ENCODE peak calls at places on chromosomes 7 and 10, in seven cellular contexts. T is HCT116, U is GM12878, J is A549, O is Panc1, G is GM23338, Q is SK-N-SH. Y is an unnamed sample.

GRCh38 chr7:99422625-99423024 is 13.9 kb downstream of the BUD31 start:
- DNase-seq in T (no peak), U (no peak), J (no peak), O (no peak), G (no peak), Q (no peak), Y (no peak)

GRCh38 chr10:101282937-101283336 is 53.7 kb upstream of the LBX1 start:
- DNase-seq in T (no peak), U (no peak), J (no peak), O (no peak), G (peak; percentile 7), Q (no peak), Y (no peak)

GRCh38 chr7:3404490-3404889 is 103.4 kb downstream of the SDK1 start:
- DNase-seq in T (no peak), U (no peak), J (no peak), O (no peak), G (no peak), Q (peak; percentile 67), Y (no peak)

GRCh38 chr10:127527891-127528290 is 21.2 kb upstream of the NPS start:
- DNase-seq in T (no peak), U (no peak), J (no peak), O (no peak), G (no peak), Q (no peak), Y (no peak)

GRCh38 chr10:102120142-102120986 is at the start of gene LDB1:
- DNase-seq in T (peak; percentile 65), U (no peak), J (peak; percentile 72), O (no peak), G (peak; percentile 89), Q (peak; percentile 85), Y (peak; percentile 84)

GRCh38 chr10:75019360-75019759 is 92.1 kb upstream of the SAMD8 start:
- DNase-seq in T (no peak), U (no peak), J (peak; percentile 35), O (no peak), G (no peak), Q (no peak), Y (peak; percentile 26)

GRCh38 chr7:39035156-39035555 is 57.4 kb downstream of the POU6F2 start:
- DNase-seq in T (no peak), U (no peak), J (no peak), O (no peak), G (peak; percentile 28), Q (no peak), Y (no peak)

GRCh38 chr10:129954916-129955315 is 9.2 kb downstream of the EBF3 start:
- DNase-seq in T (no peak), U (no peak), J (no peak), O (no peak), G (no peak), Q (no peak), Y (no peak)

GRCh38 chr10:116888380-116889055 is 39.2 kb downstream of the ENO4 start:
- DNase-seq in T (peak; percentile 56), U (no peak), J (peak; percentile 61), O (peak; percentile 82), G (peak; percentile 63), Q (no peak), Y (no peak)

GRCh38 chr7:39592586-39592985 is 26.4 kb downstream of the YAE1 start:
- DNase-seq in T (no peak), U (no peak), J (no peak), O (no peak), G (no peak), Q (no peak), Y (no peak)

GRCh38 chr10:48291190-48291589 is 15.3 kb upstream of the MAPK8 start:
- DNase-seq in T (no peak), U (no peak), J (no peak), O (no peak), G (no peak), Q (no peak), Y (no peak)

GRCh38 chr10:96077181-96077580 is 33.8 kb downstream of the CCNJ start:
- DNase-seq in T (no peak), U (no peak), J (no peak), O (no peak), G (no peak), Q (no peak), Y (no peak)

GRCh38 chr10:96082748-96083147 is 39.4 kb downstream of the CCNJ start:
- DNase-seq in T (no peak), U (no peak), J (no peak), O (no peak), G (no peak), Q (no peak), Y (no peak)

DNA sequence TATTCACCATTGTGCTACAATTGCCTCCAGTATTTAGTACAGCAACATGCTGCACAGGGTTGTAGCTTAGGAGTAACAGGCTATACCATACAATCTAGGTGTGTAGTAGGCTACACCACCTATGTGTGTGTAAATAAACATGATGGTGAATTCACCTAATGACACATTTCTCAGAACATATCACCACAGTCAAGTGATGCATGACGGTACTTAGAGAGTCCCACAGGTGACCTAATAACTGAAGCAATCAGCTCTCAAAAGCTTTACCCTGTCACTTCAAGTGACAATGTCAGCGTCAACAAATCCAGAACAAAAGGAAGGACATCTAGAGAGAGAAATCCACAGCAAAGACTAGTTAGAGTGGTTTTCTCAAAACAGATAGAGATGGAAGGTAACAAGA is 38.8 kb downstream of the CCNJ start:
- DNase-seq in T (no peak), U (no peak), J (no peak), O (no peak), G (no peak), Q (no peak), Y (no peak)
- TF ChIP-seq REST in T (no peak), U (no peak), J (no peak), O (no peak), G (no peak), Q (no peak), Y (no peak)

DNA sequence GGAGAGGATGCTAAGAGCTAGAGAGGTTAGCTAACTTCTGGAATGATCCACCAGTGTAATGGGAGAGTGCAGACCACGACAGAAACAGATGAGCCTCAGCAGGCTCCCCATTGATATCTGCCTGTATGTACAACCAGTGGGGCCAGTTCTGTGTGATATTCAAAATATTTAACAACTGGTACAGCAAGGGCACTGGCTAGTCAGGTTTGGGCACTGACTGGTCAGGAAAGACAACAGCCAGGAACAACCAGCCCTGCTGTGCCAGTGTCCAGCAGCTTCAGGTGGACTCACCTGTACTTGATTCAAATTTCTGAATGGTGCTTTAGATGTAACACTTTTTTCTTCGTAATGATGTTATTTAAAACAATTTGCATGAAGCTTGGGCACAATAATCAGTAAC is 5.9 kb upstream of the TRIL start:
- DNase-seq in T (no peak), U (no peak), J (no peak), O (no peak), G (no peak), Q (no peak), Y (no peak)
- H3K4me3 ChIP-seq in T (no peak overlapping the region), U (no peak overlapping the region), J (no peak overlapping the region), O (no peak overlapping the region), G (no peak overlapping the region), Q (no peak overlapping the region), Y (no peak overlapping the region)

DNA sequence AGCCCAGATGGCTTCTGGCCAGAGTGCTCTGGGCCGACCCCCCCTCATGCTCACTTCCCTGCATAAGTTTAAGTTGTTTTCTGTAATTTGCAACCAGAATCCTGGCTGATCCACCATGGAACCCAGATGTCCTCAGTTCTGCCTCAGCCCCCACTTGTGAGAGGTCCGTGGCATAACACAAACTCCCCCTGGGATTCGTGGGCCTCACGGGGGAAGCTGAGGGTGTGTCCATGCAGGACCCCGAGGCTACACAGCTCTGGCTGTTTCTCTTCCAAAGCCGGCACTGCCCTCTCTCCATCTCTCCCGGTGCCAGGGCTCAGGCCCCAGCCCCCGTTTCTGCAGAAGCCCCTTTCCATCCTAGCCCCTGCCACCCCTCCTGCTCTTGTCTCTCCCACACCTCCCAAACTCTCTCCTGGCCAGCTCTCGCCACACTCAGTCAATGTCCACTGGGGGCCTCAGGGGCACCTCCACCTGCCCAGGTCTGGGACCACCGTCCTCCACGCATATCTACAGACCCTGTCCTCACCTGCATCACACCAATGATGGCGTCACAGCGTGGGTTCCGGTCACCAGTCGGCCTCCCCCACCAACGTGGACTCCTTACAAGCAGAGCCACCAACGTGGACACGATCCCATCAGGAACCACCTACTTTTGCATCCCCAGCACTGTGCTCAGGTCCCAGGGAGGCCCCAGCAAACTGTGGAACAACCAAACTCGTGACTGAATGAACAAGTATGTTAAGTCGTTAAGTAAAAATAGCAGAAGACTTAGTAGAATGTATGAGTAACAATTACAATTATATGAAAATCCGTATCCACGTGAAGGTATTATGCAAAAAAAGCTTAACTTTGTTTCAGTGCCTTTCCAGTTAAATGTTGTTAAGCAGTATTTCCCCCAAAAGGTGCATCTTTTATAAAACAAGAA is 38.5 kb downstream of the DIP2C start:
- DNase-seq in T (no peak), U (no peak), J (no peak), O (no peak), G (no peak), Q (no peak), Y (no peak)
- TF ChIP-seq REST in T (no peak), U (no peak), J (no peak), O (no peak), G (no peak), Q (no peak), Y (no peak)

GRCh38 chr7:93414574-93414973 is 159.9 kb downstream of the CALCR start:
- DNase-seq in T (no peak), U (no peak), J (no peak), O (no peak), G (no peak), Q (no peak), Y (no peak)
- H3K4me3 ChIP-seq in T (no peak overlapping the region), U (no peak overlapping the region), J (no peak overlapping the region), O (no peak overlapping the region), G (no peak overlapping the region), Q (no peak overlapping the region), Y (no peak overlapping the region)

GRCh38 chr10:73809061-73809818 is 2.2 kb downstream of the NDST2 start:
- DNase-seq in T (no peak), U (no peak), J (no peak), O (no peak), G (no peak), Q (no peak), Y (no peak)

GRCh38 chr10:73810358-73810734 is 1.1 kb downstream of the NDST2 start:
- DNase-seq in T (no peak), U (no peak), J (no peak), O (no peak), G (no peak), Q (no peak), Y (no peak)

GRCh38 chr10:73812662-73813061 is 1.3 kb upstream of the NDST2 start:
- DNase-seq in T (no peak), U (no peak), J (no peak), O (no peak), G (peak; percentile 54), Q (no peak), Y (no peak)

GRCh38 chr10:73813333-73813732 is 1.9 kb upstream of the NDST2 start:
- DNase-seq in T (no peak), U (no peak), J (no peak), O (no peak), G (no peak), Q (no peak), Y (no peak)

DNA sequence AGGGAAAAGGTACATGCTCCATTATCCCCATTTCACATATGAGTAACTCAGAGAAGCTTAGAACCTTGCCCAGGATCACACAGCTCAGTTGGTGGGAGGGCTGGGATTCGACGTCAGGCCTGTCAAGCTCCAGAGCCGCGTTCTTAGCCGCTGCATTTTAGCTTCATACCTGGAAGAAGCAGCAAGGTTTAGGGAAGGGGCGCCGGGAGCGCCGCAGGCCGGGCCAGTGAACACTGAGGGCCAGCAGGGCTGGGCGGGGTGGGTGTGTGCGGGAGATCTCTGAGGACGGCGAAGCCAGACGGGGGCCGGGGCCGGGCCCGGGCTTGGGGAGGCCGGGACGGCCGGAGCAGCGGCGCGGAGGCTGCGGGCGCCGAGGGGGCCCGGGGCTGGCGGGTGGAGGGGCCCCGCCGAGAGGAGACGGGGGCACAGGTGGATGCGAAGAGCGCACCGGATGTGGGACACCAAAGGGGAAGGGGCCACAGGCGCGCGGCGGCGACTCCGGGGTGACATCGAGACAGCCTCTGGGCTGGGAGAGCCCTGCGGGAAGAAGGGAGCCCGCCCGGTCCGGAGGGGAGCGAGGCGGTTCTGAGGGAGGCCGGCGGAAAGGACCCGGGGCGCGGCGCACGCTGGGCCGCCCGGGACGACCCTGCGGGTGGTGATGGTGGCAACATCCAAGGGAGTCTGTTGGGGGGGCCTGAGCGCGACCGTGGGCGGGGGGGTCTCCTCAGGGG is 498 bp downstream of the NDST2 start:
- DNase-seq in T (no peak), U (no peak), J (peak; percentile 29), O (no peak), G (peak; percentile 66), Q (no peak), Y (peak; percentile 38)
- TF ChIP-seq REST in T (no peak), U (no peak), J (no peak), O (no peak), G (no peak), Q (no peak), Y (no peak)